ENCODE peak calls at places on chromosomes 13 and 19, in seven cellular contexts. L, H, U, S, O, K and B are unnamed samples.

GRCh38 chr13:60267498-60268202 is 103.9 kb upstream of the DIAPH3 start:
- DNase-seq in U (no peak), H (no peak), L (peak; percentile 31), O (peak; percentile 1), K (no peak), S (peak; percentile 6), B (peak; percentile 68)

GRCh38 chr19:8643860-8644653 is 13.6 kb downstream of the NFILZ start:
- DNase-seq in K (no peak), L (no peak), S (no peak), U (no peak), H (no peak), O (no peak), B (no peak)

GRCh38 chr19:33246729-33247440 is 21.2 kb upstream of the SLC7A10 start:
- DNase-seq in K (no peak), O (no peak), L (no peak), U (no peak), S (peak; percentile 25), H (no peak), B (no peak)

GRCh38 chr19:5166262-5166661 is 174.3 kb downstream of the PTPRS start:
- DNase-seq in S (peak; percentile 87), O (peak; percentile 77), U (no peak), H (no peak), K (no peak), L (no peak), B (no peak)

GRCh38 chr19:15595069-15595468 is 19.9 kb upstream of the CYP4F8 start:
- DNase-seq in S (peak; percentile 5), L (no peak), U (no peak), H (no peak), O (no peak), K (no peak), B (no peak)

GRCh38 chr13:40971321-40971720 is 47.8 kb downstream of the ELF1 start:
- DNase-seq in S (no peak), H (no peak), O (no peak), L (no peak), U (no peak), K (no peak), B (no peak)

GRCh38 chr13:57932071-57932470 is 300.5 kb downstream of the PCDH17 start:
- DNase-seq in K (no peak), O (no peak), H (no peak), L (no peak), U (no peak), S (no peak), B (no peak)

GRCh38 chr13:82947121-82948077 is 934.9 kb downstream of the SLITRK1 start:
- DNase-seq in U (no peak), S (peak; percentile 12), K (no peak), H (no peak), O (peak; percentile 18), L (no peak), B (no peak)

GRCh38 chr19:45884682-45885555 is 1.0 kb downstream of the IRF2BP1 start:
- DNase-seq in O (no peak), K (no peak), S (peak; percentile 60), H (no peak), U (no peak), L (no peak), B (no peak)

GRCh38 chr19:4370418-4371041 is 27.2 kb downstream of the MPND start:
- DNase-seq in L (no peak), K (no peak), H (no peak), O (no peak), U (no peak), S (no peak), B (no peak)

GRCh38 chr19:38684078-38684861 is 36.8 kb downstream of the ACTN4 start:
- DNase-seq in H (no peak), O (peak; percentile 93), K (no peak), S (peak; percentile 97), U (peak; percentile 38), L (peak; percentile 89), B (no peak)

GRCh38 chr13:35891973-35892441 is 239.2 kb downstream of the DCLK1 start:
- DNase-seq in U (no peak), H (no peak), K (no peak), L (no peak), O (peak; percentile 21), S (peak; percentile 70), B (no peak)

DNA sequence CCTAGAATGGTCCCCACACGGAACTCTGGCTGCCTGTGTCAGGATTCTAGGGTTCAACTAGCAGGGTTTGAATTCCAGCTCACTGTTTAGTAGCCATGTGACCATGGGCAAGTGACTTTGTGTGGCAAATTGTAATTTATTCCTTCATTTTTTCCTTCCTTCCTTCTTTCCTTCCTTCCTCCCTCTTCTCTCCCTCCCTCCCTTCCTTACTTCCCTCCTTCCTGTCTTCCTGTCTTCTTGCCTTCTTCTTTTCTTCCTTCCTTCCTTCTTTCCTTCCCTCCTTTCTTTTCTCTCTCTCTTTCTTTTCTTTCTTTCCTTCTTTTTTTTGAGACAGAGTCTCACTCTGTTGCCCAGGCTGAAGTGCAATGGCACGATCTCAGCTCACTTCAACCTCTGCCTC is 8.5 kb upstream of the DENND1C start:
- DNase-seq in L (no peak), K (no peak), O (no peak), S (no peak), H (no peak), U (no peak), B (no peak)
- H3K4me3 ChIP-seq in L (no peak overlapping the region), K (no peak overlapping the region), O (no peak overlapping the region), S (no peak overlapping the region), H (no peak overlapping the region), U (peak overlapping the region; percentile 60), B (peak overlapping the region; percentile 61)

DNA sequence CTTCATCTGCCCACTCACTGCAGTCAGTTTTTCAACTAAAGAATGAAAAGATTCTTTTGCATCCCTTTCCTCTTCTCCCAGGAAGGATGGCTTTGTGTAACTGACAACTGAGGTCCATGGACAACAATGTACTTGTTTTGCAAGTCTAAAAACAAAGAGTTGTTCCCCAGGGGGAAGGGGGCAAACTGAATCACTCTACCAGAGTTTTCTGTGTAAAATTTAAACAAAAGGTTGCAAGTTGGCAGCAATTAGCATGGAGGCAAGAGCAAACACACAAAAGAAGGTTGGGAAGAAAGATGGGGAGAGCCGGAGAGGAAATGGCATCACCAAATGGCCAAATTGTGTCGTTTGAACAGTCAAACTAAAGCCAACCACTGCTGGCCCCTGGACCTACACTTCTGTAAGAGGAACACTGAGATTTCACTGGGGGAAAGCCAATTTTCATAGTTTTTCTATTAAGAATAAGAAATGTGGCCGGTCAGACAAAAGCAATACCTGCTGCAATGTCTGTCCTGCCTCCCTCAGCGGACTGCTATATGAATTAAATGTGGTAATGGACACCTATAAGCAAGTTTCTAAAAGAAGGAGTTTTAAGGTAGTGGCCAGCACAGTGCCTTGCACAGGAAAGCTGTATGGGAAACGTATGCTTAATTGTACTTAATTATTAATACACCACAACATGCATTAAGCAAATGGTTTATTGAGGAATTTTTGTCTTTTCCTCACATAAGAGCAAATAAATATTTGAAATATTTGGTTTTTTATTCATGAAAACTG is 16.1 kb upstream of the SACS start:
- DNase-seq in U (no peak), H (no peak), K (no peak), L (no peak), O (no peak), S (no peak), B (no peak)
- H3K4me3 ChIP-seq in U (no peak overlapping the region), H (no peak overlapping the region), K (no peak overlapping the region), L (no peak overlapping the region), O (no peak overlapping the region), S (no peak overlapping the region), B (no peak overlapping the region)

GRCh38 chr19:18520848-18521691 is 800 bp downstream of the ELL start:
- DNase-seq in K (peak; percentile 62), H (no peak), O (no peak), S (peak; percentile 63), L (peak; percentile 61), U (peak; percentile 78), B (peak; percentile 69)

GRCh38 chr19:18519962-18520847 is 1.7 kb downstream of the ELL start:
- DNase-seq in U (peak; percentile 83), O (peak; percentile 80), H (peak; percentile 83), K (peak; percentile 49), L (peak; percentile 79), S (peak; percentile 89), B (peak; percentile 79)

GRCh38 chr19:18523841-18524240 is 2.0 kb upstream of the ELL start:
- DNase-seq in L (no peak), O (no peak), S (no peak), H (no peak), K (no peak), U (no peak), B (no peak)

GRCh38 chr19:18521692-18522123 is at the start of gene ELL:
- DNase-seq in K (no peak), S (no peak), H (no peak), O (no peak), L (no peak), U (no peak), B (no peak)

GRCh38 chr19:18522124-18522861 is 423 bp upstream of the ELL start:
- DNase-seq in S (peak; percentile 100), K (peak; percentile 100), O (peak; percentile 100), U (peak; percentile 100), H (peak; percentile 100), L (peak; percentile 100), B (peak; percentile 100)
- H3K4me3 ChIP-seq in S (peak overlapping the region; percentile 90), K (no peak overlapping the region), O (peak overlapping the region; percentile 98), U (peak overlapping the region; percentile 98), H (peak overlapping the region; percentile 99), L (peak overlapping the region; percentile 100), B (peak overlapping the region; percentile 92)

GRCh38 chr19:55258476-55258827 is 365 bp downstream of the PPP6R1 start:
- DNase-seq in S (peak; percentile 52), K (no peak), U (peak; percentile 49), L (peak; percentile 37), O (no peak), H (no peak), B (no peak)

GRCh38 chr19:55255618-55256423 is 3.0 kb downstream of the PPP6R1 start:
- DNase-seq in H (no peak), O (peak; percentile 15), S (peak; percentile 74), K (no peak), U (peak; percentile 33), L (no peak), B (peak; percentile 73)

GRCh38 chr19:55258828-55259539 is at the start of gene PPP6R1:
- DNase-seq in H (peak; percentile 96), S (peak; percentile 98), O (peak; percentile 100), U (peak; percentile 97), L (peak; percentile 97), K (peak; percentile 94), B (peak; percentile 98)

GRCh38 chr19:55257461-55258411 is 1.1 kb downstream of the PPP6R1 start:
- DNase-seq in S (peak; percentile 61), L (peak; percentile 41), U (peak; percentile 27), H (no peak), O (peak; percentile 12), K (no peak), B (peak; percentile 47)

DNA sequence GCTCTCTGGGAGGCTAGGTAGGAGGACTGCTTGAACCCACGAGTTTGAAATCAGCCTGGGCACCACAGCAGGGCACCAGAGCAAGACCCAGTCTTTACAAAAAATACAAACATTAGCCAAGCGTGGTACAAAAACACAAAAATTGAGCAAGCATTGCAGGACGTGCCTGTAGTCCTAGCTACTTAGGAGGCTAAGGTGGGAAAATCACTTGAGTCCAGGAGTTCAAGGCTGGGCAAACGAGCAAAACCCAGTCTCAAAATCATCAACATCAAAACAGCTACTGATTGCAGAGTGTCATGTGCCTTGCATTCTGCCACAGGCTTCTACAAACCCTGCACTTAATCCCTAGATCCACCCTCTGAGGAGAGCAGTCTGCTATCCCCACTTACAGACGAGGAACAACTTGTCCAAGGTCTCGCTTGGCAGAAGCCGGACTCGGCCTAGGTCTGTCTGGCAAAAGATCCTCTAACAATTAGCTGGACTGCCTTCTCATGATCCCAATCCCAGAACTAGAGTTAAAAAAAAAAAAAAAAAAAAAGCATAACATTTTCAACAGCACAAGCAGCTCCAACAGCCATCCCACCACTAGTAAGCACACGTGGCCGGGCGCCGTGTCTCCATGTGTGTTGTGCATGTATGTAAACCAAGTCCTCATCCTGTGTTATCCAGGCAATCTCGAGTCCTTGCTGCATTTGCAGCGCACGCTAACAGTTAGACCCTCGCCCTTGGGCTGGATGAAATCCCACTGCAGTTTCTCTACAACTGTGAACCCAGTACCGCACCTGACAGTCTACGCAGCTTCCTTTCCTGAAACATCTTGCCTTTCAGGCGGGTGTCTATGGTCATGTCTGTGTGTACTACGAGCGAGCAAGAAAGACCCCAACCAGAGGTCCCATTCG is 2.0 kb downstream of the PPP6R1 start:
- DNase-seq in S (peak; percentile 41), U (no peak), O (peak; percentile 5), H (no peak), K (no peak), L (no peak), B (no peak)
- H3K4me3 ChIP-seq in S (peak overlapping the region; percentile 98), U (peak overlapping the region; percentile 94), O (peak overlapping the region; percentile 88), H (peak overlapping the region; percentile 87), K (peak overlapping the region; percentile 84), L (peak overlapping the region; percentile 87), B (peak overlapping the region; percentile 78)